ENCODE peak calls at places on chromosomes 2 and 18, in five cellular contexts. W, J, V, R and F are unnamed samples.

GRCh38 chr2:109117780-109118179 is 11.2 kb upstream of the SH3RF3 start:
- DNase-seq in R (no peak), W (no peak), J (no peak), V (no peak), F (no peak)

GRCh38 chr2:217099561-217099960 is 239.7 kb upstream of the TNP1 start:
- DNase-seq in R (no peak), J (no peak), W (no peak), V (no peak), F (no peak)

GRCh38 chr2:224308267-224308911 is 93.5 kb downstream of the FAM124B start:
- DNase-seq in R (no peak), W (no peak), J (no peak), V (no peak), F (no peak)

GRCh38 chr2:236378851-236379250 is 114.6 kb upstream of the ASB18 start:
- DNase-seq in R (no peak), J (no peak), W (no peak), V (no peak), F (no peak)

GRCh38 chr18:61926532-61926931 is 33.7 kb upstream of the RNF152 start:
- DNase-seq in V (no peak), W (no peak), J (no peak), R (no peak), F (no peak)

GRCh38 chr2:19722486-19723420 is 179.0 kb downstream of the TTC32 start:
- DNase-seq in J (no peak), V (no peak), R (no peak), W (no peak), F (no peak)

GRCh38 chr18:50193796-50194622 is 938 bp downstream of the MYO5B start:
- DNase-seq in R (peak), J (no peak), W (peak), V (no peak), F (no peak)

GRCh38 chr2:241555711-241556110 is 2.8 kb upstream of the BOK start:
- DNase-seq in V (no peak), R (no peak), J (no peak), W (no peak), F (no peak)

GRCh38 chr2:42809131-42809875 is 16.9 kb upstream of the HAAO start:
- DNase-seq in J (no peak), R (peak), V (no peak), W (no peak), F (no peak)

GRCh38 chr2:32427672-32428622 is 71.1 kb downstream of the BIRC6 start:
- DNase-seq in V (peak), R (no peak), W (peak), J (peak), F (no peak)

GRCh38 chr2:182766626-182767025 is 50.6 kb downstream of the DNAJC10 start:
- DNase-seq in W (no peak), R (no peak), V (no peak), J (no peak), F (no peak)

GRCh38 chr2:20624156-20624883 is 26.6 kb downstream of the HS1BP3 start:
- DNase-seq in W (no peak), V (no peak), R (peak), J (no peak), F (no peak)

GRCh38 chr2:188380280-188380679 is 88.6 kb downstream of the GULP1 start:
- DNase-seq in V (no peak), R (no peak), J (no peak), W (no peak), F (no peak)

GRCh38 chr2:8144785-8145184 is 537.1 kb upstream of the ID2 start:
- DNase-seq in J (no peak), R (no peak), V (peak), W (no peak), F (no peak)

GRCh38 chr2:11680901-11681721 is 11.1 kb upstream of the NTSR2 start:
- DNase-seq in J (no peak), R (no peak), V (no peak), W (no peak), F (no peak)

GRCh38 chr2:123695449-123695848 is 329.6 kb upstream of the CNTNAP5 start:
- DNase-seq in R (no peak), V (no peak), W (no peak), J (peak), F (no peak)

GRCh38 chr2:37629529-37629928 is 41.9 kb downstream of the CDC42EP3 start:
- DNase-seq in R (no peak), V (peak), W (no peak), J (no peak), F (no peak)

GRCh38 chr2:19140463-19141208 is 217.8 kb downstream of the OSR1 start:
- DNase-seq in R (no peak), W (no peak), J (peak), V (peak), F (peak)

GRCh38 chr2:232533944-232534710 is 5.4 kb upstream of the CHRNG start:
- DNase-seq in W (no peak), V (no peak), J (no peak), R (no peak), F (no peak)

GRCh38 chr2:72603481-72603880 is 222.4 kb downstream of the EXOC6B start:
- DNase-seq in V (peak), J (no peak), W (no peak), R (no peak), F (no peak)

GRCh38 chr2:134074619-134075018 is 179.3 kb upstream of the MGAT5 start:
- DNase-seq in W (no peak), J (no peak), R (no peak), V (no peak), F (no peak)

GRCh38 chr2:120539421-120539936 is 193.5 kb downstream of the INHBB start:
- DNase-seq in R (no peak), V (no peak), W (no peak), J (no peak), F (no peak)